ENCODE peak calls at places on chromosome 9, in eight cellular contexts. One of them, this sample, is unnamed.

GRCh38 chr9:136740971-136741884 is 1.5 kb downstream of the LCN10 start:
- DNase-seq in naive thymus-derived CD8-positive, alpha-beta T cell: no peak
- DNase-seq in NCI-H1436: no peak
- DNase-seq in kidney tubule cell: no peak
- DNase-seq in GM12891: no peak
- DNase-seq in WTC11: no peak
- DNase-seq in HCEC 1CT: no peak
- DNase-seq in CD8-positive, alpha-beta T cell: no peak
- DNase-seq in this sample: peak

GRCh38 chr9:87685871-87686519 is 39.9 kb upstream of the CTSL start:
- DNase-seq in naive thymus-derived CD8-positive, alpha-beta T cell: no peak
- DNase-seq in NCI-H1436: no peak
- DNase-seq in kidney tubule cell: no peak
- DNase-seq in GM12891: no peak
- DNase-seq in WTC11: no peak
- DNase-seq in HCEC 1CT: peak
- DNase-seq in CD8-positive, alpha-beta T cell: no peak
- DNase-seq in this sample: no peak

GRCh38 chr9:38621434-38622082 is 1.2 kb upstream of the ANKRD18A start:
- DNase-seq in naive thymus-derived CD8-positive, alpha-beta T cell: peak
- DNase-seq in NCI-H1436: no peak
- DNase-seq in kidney tubule cell: peak
- DNase-seq in GM12891: no peak
- DNase-seq in WTC11: peak
- DNase-seq in HCEC 1CT: no peak
- DNase-seq in CD8-positive, alpha-beta T cell: no peak
- DNase-seq in this sample: no peak

GRCh38 chr9:136207616-136208015 is 2.7 kb upstream of the LHX3 start:
- DNase-seq in naive thymus-derived CD8-positive, alpha-beta T cell: no peak
- DNase-seq in NCI-H1436: no peak
- DNase-seq in kidney tubule cell: no peak
- DNase-seq in GM12891: no peak
- DNase-seq in WTC11: no peak
- DNase-seq in HCEC 1CT: no peak
- DNase-seq in CD8-positive, alpha-beta T cell: no peak
- DNase-seq in this sample: no peak

GRCh38 chr9:125807065-125807464 is 59.9 kb downstream of the PBX3 start:
- DNase-seq in naive thymus-derived CD8-positive, alpha-beta T cell: no peak
- DNase-seq in NCI-H1436: no peak
- DNase-seq in kidney tubule cell: peak
- DNase-seq in GM12891: no peak
- DNase-seq in WTC11: no peak
- DNase-seq in HCEC 1CT: peak
- DNase-seq in CD8-positive, alpha-beta T cell: no peak
- DNase-seq in this sample: peak

GRCh38 chr9:101991926-101992325 is 253.5 kb upstream of the GRIN3A start:
- DNase-seq in naive thymus-derived CD8-positive, alpha-beta T cell: no peak
- DNase-seq in NCI-H1436: no peak
- DNase-seq in kidney tubule cell: no peak
- DNase-seq in GM12891: no peak
- DNase-seq in WTC11: no peak
- DNase-seq in HCEC 1CT: no peak
- DNase-seq in CD8-positive, alpha-beta T cell: no peak
- DNase-seq in this sample: no peak

GRCh38 chr9:84851935-84852585 is 182.5 kb downstream of the NTRK2 start:
- DNase-seq in naive thymus-derived CD8-positive, alpha-beta T cell: no peak
- DNase-seq in NCI-H1436: no peak
- DNase-seq in kidney tubule cell: peak
- DNase-seq in GM12891: no peak
- DNase-seq in WTC11: peak
- DNase-seq in HCEC 1CT: no peak
- DNase-seq in CD8-positive, alpha-beta T cell: no peak
- DNase-seq in this sample: peak

GRCh38 chr9:74804018-74804385 is 83.7 kb downstream of the TRPM6 start:
- DNase-seq in naive thymus-derived CD8-positive, alpha-beta T cell: no peak
- DNase-seq in NCI-H1436: no peak
- DNase-seq in kidney tubule cell: peak
- DNase-seq in GM12891: no peak
- DNase-seq in WTC11: no peak
- DNase-seq in HCEC 1CT: no peak
- DNase-seq in CD8-positive, alpha-beta T cell: no peak
- DNase-seq in this sample: no peak

GRCh38 chr9:110526426-110526825 is 53.1 kb downstream of the SVEP1 start:
- DNase-seq in naive thymus-derived CD8-positive, alpha-beta T cell: no peak
- DNase-seq in NCI-H1436: no peak
- DNase-seq in kidney tubule cell: no peak
- DNase-seq in GM12891: no peak
- DNase-seq in WTC11: no peak
- DNase-seq in HCEC 1CT: peak
- DNase-seq in CD8-positive, alpha-beta T cell: no peak
- DNase-seq in this sample: peak

GRCh38 chr9:34623386-34624235 is 3.3 kb upstream of the DCTN3 start:
- DNase-seq in naive thymus-derived CD8-positive, alpha-beta T cell: no peak
- DNase-seq in NCI-H1436: no peak
- DNase-seq in kidney tubule cell: no peak
- DNase-seq in GM12891: no peak
- DNase-seq in WTC11: peak
- DNase-seq in HCEC 1CT: no peak
- DNase-seq in CD8-positive, alpha-beta T cell: no peak
- DNase-seq in this sample: no peak

GRCh38 chr9:37942616-37943328 is 38.8 kb upstream of the SLC25A51 start:
- DNase-seq in naive thymus-derived CD8-positive, alpha-beta T cell: no peak
- DNase-seq in NCI-H1436: no peak
- DNase-seq in kidney tubule cell: peak
- DNase-seq in GM12891: no peak
- DNase-seq in WTC11: no peak
- DNase-seq in HCEC 1CT: no peak
- DNase-seq in CD8-positive, alpha-beta T cell: no peak
- DNase-seq in this sample: no peak

GRCh38 chr9:100714372-100715099 is 136.7 kb downstream of the CAVIN4 start:
- DNase-seq in naive thymus-derived CD8-positive, alpha-beta T cell: no peak
- DNase-seq in NCI-H1436: peak
- DNase-seq in kidney tubule cell: peak
- DNase-seq in GM12891: peak
- DNase-seq in WTC11: peak
- DNase-seq in HCEC 1CT: peak
- DNase-seq in CD8-positive, alpha-beta T cell: no peak
- DNase-seq in this sample: peak

GRCh38 chr9:116329470-116329869 is 175.9 kb downstream of the PAPPA start:
- DNase-seq in naive thymus-derived CD8-positive, alpha-beta T cell: no peak
- DNase-seq in NCI-H1436: no peak
- DNase-seq in kidney tubule cell: no peak
- DNase-seq in GM12891: no peak
- DNase-seq in WTC11: no peak
- DNase-seq in HCEC 1CT: no peak
- DNase-seq in CD8-positive, alpha-beta T cell: no peak
- DNase-seq in this sample: no peak

GRCh38 chr9:136791466-136792276 is 527 bp downstream of the TMEM141 start:
- DNase-seq in naive thymus-derived CD8-positive, alpha-beta T cell: peak
- DNase-seq in NCI-H1436: peak
- DNase-seq in kidney tubule cell: peak
- DNase-seq in GM12891: peak
- DNase-seq in WTC11: peak
- DNase-seq in HCEC 1CT: no peak
- DNase-seq in CD8-positive, alpha-beta T cell: peak
- DNase-seq in this sample: no peak

GRCh38 chr9:137064027-137064879 is 6.1 kb downstream of the SAPCD2 start:
- DNase-seq in naive thymus-derived CD8-positive, alpha-beta T cell: no peak
- DNase-seq in NCI-H1436: peak
- DNase-seq in kidney tubule cell: peak
- DNase-seq in GM12891: no peak
- DNase-seq in WTC11: peak
- DNase-seq in HCEC 1CT: peak
- DNase-seq in CD8-positive, alpha-beta T cell: peak
- DNase-seq in this sample: peak

GRCh38 chr9:14326264-14326826 is 12.4 kb upstream of the NFIB start:
- DNase-seq in naive thymus-derived CD8-positive, alpha-beta T cell: no peak
- DNase-seq in NCI-H1436: peak
- DNase-seq in kidney tubule cell: peak
- DNase-seq in GM12891: no peak
- DNase-seq in WTC11: no peak
- DNase-seq in HCEC 1CT: peak
- DNase-seq in CD8-positive, alpha-beta T cell: no peak
- DNase-seq in this sample: peak

GRCh38 chr9:69919461-69920061 is 98.9 kb downstream of the CFAP95 start:
- DNase-seq in naive thymus-derived CD8-positive, alpha-beta T cell: no peak
- DNase-seq in NCI-H1436: peak
- DNase-seq in kidney tubule cell: peak
- DNase-seq in GM12891: peak
- DNase-seq in WTC11: no peak
- DNase-seq in HCEC 1CT: peak
- DNase-seq in CD8-positive, alpha-beta T cell: no peak
- DNase-seq in this sample: peak

GRCh38 chr9:102403514-102403913 is 591.6 kb upstream of the CYLC2 start:
- DNase-seq in naive thymus-derived CD8-positive, alpha-beta T cell: no peak
- DNase-seq in NCI-H1436: no peak
- DNase-seq in kidney tubule cell: no peak
- DNase-seq in GM12891: no peak
- DNase-seq in WTC11: no peak
- DNase-seq in HCEC 1CT: no peak
- DNase-seq in CD8-positive, alpha-beta T cell: no peak
- DNase-seq in this sample: no peak

GRCh38 chr9:79661279-79661678 is 89.5 kb downstream of the TLE4 start:
- DNase-seq in naive thymus-derived CD8-positive, alpha-beta T cell: no peak
- DNase-seq in NCI-H1436: no peak
- DNase-seq in kidney tubule cell: no peak
- DNase-seq in GM12891: no peak
- DNase-seq in WTC11: no peak
- DNase-seq in HCEC 1CT: no peak
- DNase-seq in CD8-positive, alpha-beta T cell: no peak
- DNase-seq in this sample: no peak

GRCh38 chr9:73038613-73039012 is 85.8 kb upstream of the ALDH1A1 start:
- DNase-seq in naive thymus-derived CD8-positive, alpha-beta T cell: no peak
- DNase-seq in NCI-H1436: no peak
- DNase-seq in kidney tubule cell: peak
- DNase-seq in GM12891: no peak
- DNase-seq in WTC11: peak
- DNase-seq in HCEC 1CT: peak
- DNase-seq in CD8-positive, alpha-beta T cell: no peak
- DNase-seq in this sample: peak

GRCh38 chr9:122119166-122119521 is 26.0 kb upstream of the TTLL11 start:
- DNase-seq in naive thymus-derived CD8-positive, alpha-beta T cell: peak
- DNase-seq in NCI-H1436: no peak
- DNase-seq in kidney tubule cell: peak
- DNase-seq in GM12891: no peak
- DNase-seq in WTC11: no peak
- DNase-seq in HCEC 1CT: no peak
- DNase-seq in CD8-positive, alpha-beta T cell: no peak
- DNase-seq in this sample: no peak